ENCODE peak calls at places on chromosomes 3 and 15, in eight cellular contexts. Y is iPS DF 6.9, K is RWPE2, G is mammary epithelial cell, O is tibial nerve, H is neural progenitor cell, L is neuronal stem cell, A is IMR-90. X is an unnamed sample. For H3K9me3 and H3K27me3, the result is how much of the 10 kb centered on the place peaks cover.

GRCh38 chr3:122079524-122079923 is 24.4 kb downstream of the CD86 start:
- DNase-seq in G (no peak), O (no peak), Y (no peak), A (no peak), L (no peak), K (no peak), H (no peak), X (no peak)

GRCh38 chr15:50675524-50676144 is 11.0 kb downstream of the TRPM7 start:
- DNase-seq in L (no peak), Y (no peak), O (peak), G (peak), A (peak), K (no peak), H (no peak), X (no peak)

GRCh38 chr3:57006949-57007419 is 53.5 kb upstream of the SPATA12 start:
- DNase-seq in Y (no peak), K (no peak), H (no peak), A (peak), O (peak), G (peak), L (no peak), X (no peak)

GRCh38 chr15:50828610-50829206 is 63.2 kb upstream of the SPPL2A start:
- DNase-seq in O (peak), K (no peak), A (peak), Y (no peak), G (peak), L (peak), H (peak), X (peak)

GRCh38 chr15:40103864-40104271 is 4.8 kb downstream of the BMF start:
- DNase-seq in Y (no peak), A (no peak), O (no peak), H (no peak), L (no peak), K (no peak), G (no peak), X (no peak)

GRCh38 chr15:71716990-71717389 is 93.4 kb upstream of the NR2E3 start:
- DNase-seq in L (no peak), Y (no peak), A (peak), K (no peak), H (no peak), G (peak), O (no peak), X (no peak)

GRCh38 chr15:70447927-70448698 is 315.2 kb downstream of the UACA start:
- DNase-seq in A (no peak), L (no peak), Y (no peak), H (no peak), O (no peak), K (peak), G (no peak), X (no peak)

GRCh38 chr15:28264166-28264565 is 57.8 kb downstream of the HERC2 start:
- DNase-seq in O (no peak), A (no peak), H (no peak), K (no peak), L (no peak), Y (no peak), G (no peak), X (no peak)

GRCh38 chr3:158103956-158104338 is 2.3 kb downstream of the SHOX2 start:
- DNase-seq in K (no peak), G (no peak), Y (no peak), H (peak), O (peak), A (no peak), L (no peak), X (no peak)

GRCh38 chr3:43006825-43007224 is 27.7 kb downstream of the GASK1A start:
- DNase-seq in Y (no peak), L (no peak), H (no peak), K (no peak), G (no peak), O (no peak), A (no peak), X (no peak)

GRCh38 chr15:40925495-40925862 is 3.7 kb upstream of the DLL4 start:
- DNase-seq in A (no peak), G (no peak), Y (no peak), L (no peak), O (no peak), H (peak), K (no peak), X (no peak)

DNA sequence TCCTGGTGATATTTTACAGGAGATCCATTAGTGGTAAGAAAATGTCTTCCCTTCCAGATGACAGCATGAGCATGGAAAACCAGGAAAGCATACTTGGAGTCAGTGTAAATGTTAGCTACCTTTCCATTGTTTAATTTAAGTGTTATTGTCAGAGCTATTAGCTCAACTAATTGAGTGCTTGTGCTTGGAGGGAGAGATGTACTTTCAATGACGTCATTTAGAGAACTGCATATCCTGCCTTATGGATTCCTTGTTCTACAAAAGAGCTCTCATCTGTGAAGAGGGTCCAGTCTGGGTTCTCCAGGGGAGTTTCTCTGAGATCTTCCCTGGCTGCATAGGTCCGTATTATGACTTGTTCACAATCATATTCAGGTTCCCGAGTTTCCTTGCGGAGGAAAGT is 687.2 kb downstream of the TBL1XR1 start:
- DNase-seq in Y (no peak), O (no peak), G (no peak), K (no peak), H (no peak), A (no peak), L (no peak), X (no peak)
- H3K9me3 ChIP-seq in Y (under half), O (under half), G (under half), K (under half), H (under half), A (under half), L (under half), X (under half)

GRCh38 chr3:13667330-13667729 is 118.4 kb downstream of the FBLN2 start:
- DNase-seq in A (no peak), K (no peak), G (peak), H (no peak), Y (no peak), O (no peak), L (no peak), X (no peak)

GRCh38 chr3:13670292-13670691 is 121.4 kb downstream of the FBLN2 start:
- DNase-seq in L (no peak), H (no peak), O (no peak), K (no peak), A (no peak), G (no peak), Y (no peak), X (no peak)

GRCh38 chr3:13668136-13668535 is 119.2 kb downstream of the FBLN2 start:
- DNase-seq in G (no peak), K (no peak), Y (no peak), L (no peak), A (no peak), H (no peak), O (no peak), X (no peak)

GRCh38 chr3:13671536-13672233 is 122.8 kb downstream of the FBLN2 start:
- DNase-seq in L (no peak), G (peak), O (no peak), A (no peak), Y (no peak), K (no peak), H (no peak), X (no peak)

GRCh38 chr3:13669457-13669856 is 120.5 kb downstream of the FBLN2 start:
- DNase-seq in Y (no peak), K (no peak), G (no peak), O (no peak), H (no peak), A (no peak), L (no peak), X (no peak)
- H3K27me3 ChIP-seq in Y (under half), K (under half), G (under half), O (under half), H (under half), A (under half), L (under half), X (under half)

DNA sequence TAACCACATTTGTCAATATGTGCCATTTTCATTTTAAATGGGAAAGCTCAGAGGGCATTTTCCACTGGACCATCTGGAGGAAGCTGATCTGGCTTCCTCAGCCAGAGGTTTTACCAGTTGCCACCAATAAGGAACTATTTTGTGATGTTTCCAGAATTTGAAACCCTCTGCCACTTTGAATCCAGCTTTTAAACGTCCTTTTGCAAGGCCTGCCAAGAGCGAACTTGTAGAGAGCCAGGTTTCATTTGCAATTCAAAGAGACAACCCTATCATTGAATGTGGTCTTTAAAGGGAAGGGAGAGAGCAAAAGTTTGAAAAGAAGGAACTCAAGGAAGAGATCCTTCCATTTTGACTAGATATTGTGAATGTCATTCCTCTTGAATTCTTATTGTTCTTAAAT is 123.3 kb upstream of the CHL1 start:
- DNase-seq in K (no peak), A (no peak), O (no peak), L (no peak), G (no peak), H (no peak), Y (no peak), X (no peak)
- H3K9me3 ChIP-seq in K (under half), A (under half), O (under half), L (under half), G (under half), H (under half), Y (under half), X (under half)

GRCh38 chr15:73751896-73752816 is 995 bp downstream of the INSYN1 start:
- DNase-seq in A (no peak), K (no peak), Y (no peak), G (no peak), O (no peak), H (peak), L (no peak), X (no peak)
- H3K27me3 ChIP-seq in A (half or more), K (under half), Y (under half), G (under half), O (under half), H (under half), L (under half), X (half or more)

GRCh38 chr3:151404316-151404715 is 19.8 kb upstream of the P2RY12 start:
- DNase-seq in H (no peak), O (no peak), L (no peak), A (peak), G (peak), K (no peak), Y (no peak), X (peak)
- H3K9me3 ChIP-seq in H (under half), O (under half), L (under half), A (under half), G (under half), K (under half), Y (under half), X (under half)

GRCh38 chr3:141125351-141125750 is 74.2 kb downstream of the SPSB4 start:
- DNase-seq in Y (no peak), K (no peak), G (no peak), L (no peak), H (no peak), O (no peak), A (no peak), X (no peak)

GRCh38 chr3:141126661-141127343 is 75.7 kb downstream of the SPSB4 start:
- DNase-seq in K (no peak), G (no peak), Y (no peak), O (no peak), H (peak), A (no peak), L (no peak), X (no peak)

GRCh38 chr3:141127344-141128125 is 76.4 kb downstream of the SPSB4 start:
- DNase-seq in H (peak), K (no peak), A (no peak), L (no peak), O (no peak), G (no peak), Y (no peak), X (no peak)

GRCh38 chr3:141129049-141130038 is 78.2 kb downstream of the SPSB4 start:
- DNase-seq in Y (no peak), K (no peak), O (no peak), H (no peak), A (no peak), L (no peak), G (no peak), X (no peak)

DNA sequence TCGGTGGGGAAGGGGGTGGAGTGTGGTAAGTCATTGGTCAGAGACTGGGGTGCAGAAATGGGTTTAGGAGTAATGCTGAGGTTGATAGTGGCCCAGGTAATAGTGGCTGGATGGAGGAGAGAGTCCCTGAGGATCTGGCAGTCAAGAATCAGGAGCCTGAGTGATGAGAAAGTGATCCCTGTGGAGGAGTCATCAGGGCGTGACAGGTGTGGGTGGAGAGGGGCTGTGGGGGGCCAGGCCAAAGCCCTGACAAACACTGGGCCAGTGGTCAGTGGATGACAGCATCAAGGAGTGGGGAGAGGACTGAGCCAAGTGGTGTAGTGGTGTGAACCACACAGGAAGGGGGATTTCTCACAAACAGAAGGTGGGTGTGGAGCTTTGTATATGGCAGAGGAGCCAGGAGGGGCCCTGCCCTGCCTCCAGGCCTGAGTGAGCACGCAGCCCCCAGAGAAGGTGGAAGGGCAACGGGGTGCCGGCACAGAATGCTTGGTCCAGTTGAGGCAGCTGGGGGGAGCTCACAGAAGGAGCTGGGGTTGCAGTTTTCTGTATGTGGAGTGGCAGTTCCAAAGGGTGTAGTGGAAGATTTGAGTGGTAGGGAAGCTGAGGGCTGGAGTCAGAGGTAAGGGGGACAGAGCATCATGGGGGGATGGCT is 77.1 kb downstream of the SPSB4 start:
- DNase-seq in K (no peak), O (no peak), L (no peak), A (no peak), Y (no peak), H (no peak), G (no peak), X (no peak)
- H3K27me3 ChIP-seq in K (under half), O (under half), L (under half), A (under half), Y (under half), H (under half), G (under half), X (under half)

X was measured in SJSA1.